ENCODE peak calls at places on chromosome 3, in nine cellular contexts. U, G, F, L, R, O, D, C and Z are unnamed samples.
A peak's percentile ranks its signal among the peaks of the same experiment; 100 is the strongest.

GRCh38 chr3:176347424-176348146 is 849.7 kb downstream of the TBL1XR1 start:
- DNase-seq in O (no peak), F (no peak), D (no peak), R (no peak), L (no peak), U (no peak), G (no peak), C (no peak), Z (no peak)

GRCh38 chr3:23481660-23482278 is 278.6 kb downstream of the UBE2E2 start:
- DNase-seq in O (no peak), F (no peak), L (no peak), G (no peak), D (no peak), C (no peak), U (no peak), R (no peak), Z (no peak)

GRCh38 chr3:75295013-75295412 is 369.1 kb upstream of the FRG2C start:
- DNase-seq in L (no peak), U (no peak), O (no peak), F (no peak), C (no peak), G (no peak), R (no peak), D (no peak), Z (no peak)

GRCh38 chr3:126543457-126544090 is 15.2 kb downstream of the C3orf22 start:
- DNase-seq in R (no peak), O (no peak), F (peak; percentile 58), U (no peak), C (peak; percentile 4), D (no peak), L (no peak), G (peak; percentile 47), Z (peak; percentile 78)

GRCh38 chr3:106242779-106243178 is 374.0 kb upstream of the CBLB start:
- DNase-seq in R (no peak), C (no peak), G (no peak), L (no peak), U (no peak), D (no peak), O (no peak), F (no peak), Z (no peak)

GRCh38 chr3:170811515-170811914 is 58.5 kb downstream of the RPL22L1 start:
- DNase-seq in F (no peak), D (peak; percentile 79), G (no peak), O (no peak), R (no peak), U (no peak), C (no peak), L (peak; percentile 78), Z (no peak)

GRCh38 chr3:128397484-128397883 is 69.2 kb downstream of the DNAJB8 start:
- DNase-seq in L (no peak), C (no peak), F (no peak), U (no peak), O (no peak), D (no peak), G (no peak), R (no peak), Z (no peak)

GRCh38 chr3:107455621-107456020 is 67.1 kb upstream of the BBX start:
- DNase-seq in G (no peak), R (no peak), O (no peak), F (no peak), D (no peak), L (no peak), U (no peak), C (no peak), Z (no peak)

GRCh38 chr3:113117511-113118302 is 93.7 kb upstream of the BOC start:
- DNase-seq in F (no peak), G (no peak), C (no peak), R (no peak), L (no peak), U (peak; percentile 8), D (no peak), O (no peak), Z (no peak)

GRCh38 chr3:45776291-45776576 is 20.1 kb downstream of the SLC6A20 start:
- DNase-seq in L (no peak), F (no peak), R (no peak), O (no peak), G (no peak), D (no peak), C (no peak), U (no peak), Z (no peak)

GRCh38 chr3:128518587-128519490 is 25.8 kb upstream of the GATA2 start:
- DNase-seq in D (no peak), L (no peak), C (no peak), F (no peak), U (no peak), R (no peak), G (no peak), O (no peak), Z (peak; percentile 76)

GRCh38 chr3:3145831-3146230 is 19.1 kb downstream of the TRNT1 start:
- DNase-seq in G (no peak), F (no peak), D (no peak), C (no peak), L (no peak), R (no peak), O (no peak), U (no peak), Z (no peak)

GRCh38 chr3:197456271-197457091 is 99.3 kb downstream of the BDH1 start:
- DNase-seq in C (peak; percentile 82), O (peak; percentile 78), G (peak; percentile 86), F (peak; percentile 95), D (peak; percentile 73), L (peak; percentile 85), R (peak; percentile 68), U (peak; percentile 91), Z (peak; percentile 94)

GRCh38 chr3:127141921-127142730 is 50.8 kb upstream of the PRR23E start:
- DNase-seq in G (no peak), R (no peak), L (peak; percentile 57), U (no peak), O (no peak), C (no peak), D (peak; percentile 57), F (peak; percentile 39), Z (no peak)

GRCh38 chr3:156483961-156484787 is 70.7 kb downstream of the SSR3 start:
- DNase-seq in C (no peak), D (peak; percentile 70), F (peak; percentile 66), L (peak; percentile 50), O (peak; percentile 12), G (no peak), U (peak; percentile 79), R (no peak), Z (no peak)

GRCh38 chr3:58175098-58175428 is 35.7 kb downstream of the DNASE1L3 start:
- DNase-seq in L (no peak), F (no peak), C (no peak), G (no peak), R (no peak), D (no peak), O (no peak), U (no peak), Z (no peak)

GRCh38 chr3:58175429-58176184 is 35.2 kb downstream of the DNASE1L3 start:
- DNase-seq in O (no peak), G (no peak), L (no peak), C (no peak), R (no peak), D (no peak), U (no peak), F (peak; percentile 67), Z (no peak)

GRCh38 chr3:58176185-58176530 is 34.6 kb downstream of the DNASE1L3 start:
- DNase-seq in G (no peak), U (no peak), R (no peak), D (no peak), L (no peak), O (no peak), C (no peak), F (no peak), Z (no peak)

GRCh38 chr3:58173029-58173669 is 37.6 kb downstream of the DNASE1L3 start:
- DNase-seq in C (no peak), U (no peak), R (no peak), F (no peak), G (no peak), O (no peak), L (no peak), D (no peak), Z (no peak)

GRCh38 chr3:58173670-58174472 is 36.9 kb downstream of the DNASE1L3 start:
- DNase-seq in F (peak; percentile 82), U (peak; percentile 38), O (no peak), D (no peak), R (no peak), G (no peak), C (peak; percentile 73), L (peak; percentile 42), Z (no peak)
- TF ChIP-seq CTCF in F (no peak), U (peak; percentile 43), O (no peak), D (peak; percentile 10), R (peak; percentile 50), G (peak; percentile 46), C (peak; percentile 16), L (no peak), Z (peak; percentile 58)

DNA sequence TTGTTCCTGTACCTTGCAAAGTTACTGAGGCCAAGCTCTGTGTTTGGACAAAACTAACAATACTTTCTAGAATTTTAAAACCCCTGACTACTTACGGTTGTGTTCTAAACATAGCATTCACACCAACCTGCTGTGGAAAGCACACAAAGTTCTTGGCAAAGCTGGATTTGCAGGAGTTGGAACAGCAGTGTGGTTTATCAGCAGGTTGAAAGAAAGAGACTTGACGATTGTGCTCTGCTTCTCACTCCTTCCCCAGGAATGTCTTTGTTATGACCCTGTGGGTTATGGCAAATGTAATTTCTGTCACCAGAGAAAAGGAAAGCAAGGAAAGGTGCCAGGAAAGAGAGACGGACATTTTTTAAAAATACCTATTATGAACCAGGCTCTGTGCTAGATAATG is 165.5 kb upstream of the TGFBR2 start:
- DNase-seq in C (no peak), R (no peak), O (no peak), L (no peak), D (peak; percentile 17), G (no peak), U (no peak), F (peak; percentile 90), Z (no peak)
- TF ChIP-seq CTCF in C (no peak), R (no peak), O (no peak), L (no peak), D (no peak), G (no peak), U (no peak), F (no peak), Z (no peak)

GRCh38 chr3:80521081-80521480 is 753.3 kb upstream of the ROBO1 start:
- DNase-seq in O (no peak), U (no peak), C (no peak), D (no peak), L (no peak), G (no peak), R (no peak), F (no peak), Z (no peak)

GRCh38 chr3:80526153-80526552 is 758.4 kb upstream of the ROBO1 start:
- DNase-seq in R (no peak), D (no peak), F (no peak), O (no peak), L (peak; percentile 5), C (no peak), G (no peak), U (peak; percentile 10), Z (no peak)
- TF ChIP-seq CTCF in R (peak; percentile 46), D (no peak), F (no peak), O (no peak), L (peak; percentile 14), C (no peak), G (peak; percentile 26), U (peak; percentile 60), Z (peak; percentile 19)

DNA sequence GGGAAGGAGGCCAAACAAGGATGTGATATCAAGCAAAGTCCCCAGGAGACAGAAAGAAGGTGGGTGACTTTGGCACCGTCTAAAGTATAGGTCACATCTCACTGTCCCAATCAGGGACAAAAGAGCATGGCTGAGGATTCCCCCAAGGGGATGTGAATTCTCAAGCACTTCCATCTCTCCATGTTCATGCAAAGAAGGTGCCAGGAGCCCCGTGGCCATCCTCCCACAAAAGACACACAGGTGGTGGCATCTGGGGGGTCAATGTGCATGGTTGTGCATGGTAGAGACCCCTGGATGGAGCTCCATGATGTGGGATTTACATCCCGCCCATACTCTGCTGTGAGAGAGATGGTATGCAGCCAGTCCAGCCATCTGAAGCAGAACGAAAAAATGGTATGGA is 145.7 kb upstream of the CTDSPL start:
- DNase-seq in L (no peak), F (no peak), D (no peak), U (no peak), G (no peak), O (no peak), R (no peak), C (no peak), Z (no peak)
- TF ChIP-seq CTCF in L (no peak), F (no peak), D (no peak), U (no peak), G (no peak), O (no peak), R (no peak), C (no peak), Z (no peak)